ENCODE peak calls at places on chromosomes 5 and 9, in nine cellular contexts. S is nephron progenitor cell, R is globus pallidus, B is retina, P is bronchial epithelial cell, V is NCI-H345, E is GM10248, D is NAMALWA, Z is fibroblast of lung. C is an unnamed sample.

GRCh38 chr9:112334319-112334828 is 955 bp upstream of the PTBP3 start:
- DNase-seq in S (no peak), R (peak), B (no peak), P (peak), V (no peak), E (peak), D (peak), Z (peak), C (peak)

GRCh38 chr5:143065185-143065584 is 295.0 kb downstream of the ARHGAP26 start:
- DNase-seq in S (no peak), R (no peak), B (no peak), P (peak), V (peak), E (no peak), D (no peak), Z (peak), C (no peak)

GRCh38 chr5:74916831-74917710 is 50.9 kb upstream of the FAM169A start:
- DNase-seq in S (no peak), R (no peak), B (no peak), P (peak), V (peak), E (no peak), D (no peak), Z (no peak), C (peak)

GRCh38 chr5:173468821-173469251 is 140.6 kb upstream of the STC2 start:
- DNase-seq in S (no peak), R (no peak), B (no peak), P (no peak), V (no peak), E (no peak), D (no peak), Z (no peak), C (no peak)

GRCh38 chr9:123927625-123928308 is 2.2 kb downstream of the DENND1A start:
- DNase-seq in S (no peak), R (no peak), B (no peak), P (peak), V (no peak), E (no peak), D (peak), Z (peak), C (peak)

GRCh38 chr5:77641397-77641943 is 3.0 kb upstream of the OTP start:
- DNase-seq in S (peak), R (no peak), B (no peak), P (no peak), V (no peak), E (no peak), D (no peak), Z (no peak), C (no peak)

GRCh38 chr5:11415751-11416150 is 488.5 kb downstream of the CTNND2 start:
- DNase-seq in S (no peak), R (peak), B (no peak), P (no peak), V (no peak), E (no peak), D (no peak), Z (no peak), C (peak)

GRCh38 chr9:88993871-88994819 is 2.9 kb downstream of the S1PR3 start:
- DNase-seq in S (no peak), R (no peak), B (no peak), P (no peak), V (no peak), E (no peak), D (no peak), Z (no peak), C (no peak)

GRCh38 chr5:179806250-179807045 is at the start of gene MGAT4B:
- DNase-seq in S (peak), R (peak), B (peak), P (peak), V (peak), E (peak), D (peak), Z (peak), C (no peak)

GRCh38 chr5:115313632-115314031 is 17.2 kb upstream of the CCDC112 start:
- DNase-seq in S (no peak), R (no peak), B (no peak), P (no peak), V (no peak), E (no peak), D (no peak), Z (no peak), C (no peak)

GRCh38 chr5:168978015-168978414 is 322.9 kb downstream of the SLIT3 start:
- DNase-seq in S (no peak), R (no peak), B (no peak), P (peak), V (no peak), E (no peak), D (no peak), Z (no peak), C (peak)

GRCh38 chr9:137085918-137086530 is 761 bp upstream of the MAN1B1 start:
- DNase-seq in S (peak), R (no peak), B (no peak), P (peak), V (no peak), E (no peak), D (peak), Z (peak), C (no peak)

GRCh38 chr9:13503599-13503998 is 224.1 kb upstream of the MPDZ start:
- DNase-seq in S (no peak), R (no peak), B (no peak), P (peak), V (no peak), E (no peak), D (no peak), Z (no peak), C (no peak)

GRCh38 chr9:6153425-6153824 is 62.2 kb upstream of the IL33 start:
- DNase-seq in S (no peak), R (no peak), B (no peak), P (peak), V (no peak), E (no peak), D (no peak), Z (no peak), C (peak)

GRCh38 chr5:71533614-71534013 is 53.5 kb upstream of the MCCC2 start:
- DNase-seq in S (no peak), R (peak), B (no peak), P (peak), V (no peak), E (peak), D (peak), Z (peak), C (peak)

GRCh38 chr9:133715295-133715865 is 22.8 kb downstream of the SARDH start:
- DNase-seq in S (no peak), R (no peak), B (no peak), P (no peak), V (no peak), E (no peak), D (no peak), Z (peak), C (no peak)

GRCh38 chr9:16524823-16525222 is 345.6 kb downstream of the BNC2 start:
- DNase-seq in S (no peak), R (no peak), B (no peak), P (no peak), V (no peak), E (no peak), D (no peak), Z (no peak), C (no peak)

GRCh38 chr5:141503699-141504098 is 14.8 kb downstream of the PCDHGC5 start:
- DNase-seq in S (no peak), R (no peak), B (no peak), P (no peak), V (no peak), E (peak), D (peak), Z (no peak), C (no peak)

GRCh38 chr5:120873083-120873482 is 409.0 kb downstream of the PRR16 start:
- DNase-seq in S (no peak), R (no peak), B (no peak), P (no peak), V (no peak), E (no peak), D (no peak), Z (peak), C (no peak)

GRCh38 chr9:15221746-15222145 is 85.3 kb downstream of the TTC39B start:
- DNase-seq in S (no peak), R (no peak), B (no peak), P (no peak), V (no peak), E (no peak), D (no peak), Z (peak), C (no peak)

GRCh38 chr9:92147030-92147853 is 32.0 kb upstream of the SPTLC1 start:
- DNase-seq in S (peak), R (no peak), B (no peak), P (peak), V (peak), E (peak), D (no peak), Z (peak), C (peak)

GRCh38 chr5:141411575-141411974 is 1.2 kb upstream of the PCDHGA10 start:
- DNase-seq in S (no peak), R (no peak), B (no peak), P (no peak), V (no peak), E (no peak), D (no peak), Z (no peak), C (no peak)

GRCh38 chr5:140250386-140250785 is 52.5 kb downstream of the PFDN1 start:
- DNase-seq in S (no peak), R (no peak), B (no peak), P (no peak), V (no peak), E (no peak), D (no peak), Z (no peak), C (no peak)

GRCh38 chr9:110217656-110218099 is 9.7 kb upstream of the C9orf152 start:
- DNase-seq in S (no peak), R (peak), B (peak), P (peak), V (peak), E (peak), D (peak), Z (peak), C (peak)

GRCh38 chr9:124216474-124217176 is 41.1 kb upstream of the NEK6 start:
- DNase-seq in S (no peak), R (peak), B (no peak), P (no peak), V (no peak), E (peak), D (peak), Z (no peak), C (no peak)

GRCh38 chr9:88387733-88388202 is 476 bp upstream of the SPIN1 start:
- DNase-seq in S (no peak), R (no peak), B (peak), P (peak), V (peak), E (no peak), D (no peak), Z (peak), C (peak)

GRCh38 chr5:73654171-73654811 is 28.3 kb downstream of the ARHGEF28 start:
- DNase-seq in S (no peak), R (peak), B (no peak), P (peak), V (no peak), E (peak), D (no peak), Z (no peak), C (peak)

GRCh38 chr9:126328415-126328814 is 1.8 kb downstream of the MVB12B start:
- DNase-seq in S (no peak), R (no peak), B (no peak), P (no peak), V (no peak), E (no peak), D (no peak), Z (no peak), C (no peak)

GRCh38 chr5:7395432-7396168 is at the start of gene ADCY2:
- DNase-seq in S (no peak), R (no peak), B (no peak), P (no peak), V (peak), E (no peak), D (no peak), Z (no peak), C (no peak)

GRCh38 chr5:174323878-174324281 is 278.4 kb downstream of the NSG2 start:
- DNase-seq in S (peak), R (peak), B (peak), P (peak), V (peak), E (peak), D (peak), Z (peak), C (peak)

C was measured in renal cortical epithelial cell.